ENCODE peak calls at places on chromosomes 6 and 20, in four cellular contexts. O, G, T and P are unnamed samples.

GRCh38 chr20:43388267-43389081 is 69.2 kb upstream of the SRSF6 start:
- DNase-seq in O (no peak), T (no peak), G (no peak), P (no peak)

GRCh38 chr6:33314943-33315752 is 1.3 kb upstream of the TAPBP start:
- DNase-seq in O (no peak), G (peak), T (peak), P (no peak)

GRCh38 chr6:77145244-77145643 is 318.0 kb downstream of the HTR1B start:
- DNase-seq in G (no peak), T (no peak), O (no peak), P (no peak)

GRCh38 chr20:16191496-16191895 is 381.8 kb downstream of the KIF16B start:
- DNase-seq in T (no peak), G (no peak), O (peak), P (no peak)

GRCh38 chr6:133300896-133301295 is 59.7 kb downstream of the EYA4 start:
- DNase-seq in G (no peak), T (no peak), O (no peak), P (no peak)

GRCh38 chr6:169957351-169957963 is 206.0 kb downstream of the ERMARD start:
- DNase-seq in O (no peak), T (peak), G (no peak), P (no peak)

GRCh38 chr20:17491041-17491440 is 40.1 kb downstream of the BFSP1 start:
- DNase-seq in G (no peak), O (no peak), T (no peak), P (no peak)

GRCh38 chr6:149560736-149561135 is 5.4 kb upstream of the GINM1 start:
- DNase-seq in T (peak), G (no peak), O (no peak), P (peak)

GRCh38 chr6:132715204-132715603 is 1.3 kb upstream of the VNN1 start:
- DNase-seq in O (peak), T (peak), G (peak), P (peak)

GRCh38 chr6:127515234-127515793 is 3.8 kb downstream of the MTCL3 start:
- DNase-seq in O (no peak), G (no peak), T (peak), P (no peak)

GRCh38 chr6:153373869-153374268 is 242.8 kb upstream of the RGS17 start:
- DNase-seq in G (no peak), T (no peak), O (no peak), P (no peak)
- TF ChIP-seq ELF1 in G (no peak), T (no peak), O (no peak), P (no peak)

GRCh38 chr20:13037727-13038126 is 29.0 kb downstream of the SPTLC3 start:
- DNase-seq in O (no peak), G (no peak), T (no peak), P (no peak)

GRCh38 chr20:13031751-13032150 is 23.0 kb downstream of the SPTLC3 start:
- DNase-seq in O (no peak), G (no peak), T (no peak), P (no peak)

GRCh38 chr20:13035399-13036173 is 26.8 kb downstream of the SPTLC3 start:
- DNase-seq in T (no peak), O (no peak), G (no peak), P (no peak)

GRCh38 chr20:13034936-13035335 is 26.2 kb downstream of the SPTLC3 start:
- DNase-seq in T (no peak), G (no peak), O (no peak), P (no peak)

GRCh38 chr20:13034115-13034514 is 25.3 kb downstream of the SPTLC3 start:
- DNase-seq in G (no peak), O (no peak), T (no peak), P (no peak)
- H3K4me2 ChIP-seq in G (no peak), O (no peak), T (no peak), P (no peak)

GRCh38 chr20:36645353-36645752 is 643 bp downstream of the SLA2 start:
- DNase-seq in O (no peak), T (no peak), G (no peak), P (no peak)

GRCh38 chr20:36647194-36648121 is 1.5 kb upstream of the SLA2 start:
- DNase-seq in O (peak), G (no peak), T (no peak), P (no peak)

GRCh38 chr20:36644713-36645109 is 1.3 kb downstream of the SLA2 start:
- DNase-seq in G (no peak), O (no peak), T (no peak), P (no peak)

GRCh38 chr20:36646678-36647077 is 682 bp upstream of the SLA2 start:
- DNase-seq in G (no peak), O (no peak), T (no peak), P (no peak)

GRCh38 chr20:36645998-36646397 is at the start of gene SLA2:
- DNase-seq in O (no peak), G (no peak), T (no peak), P (no peak)
- TF ChIP-seq ELF1 in O (no peak), G (no peak), T (no peak), P (no peak)

GRCh38 chr6:41028618-41029486 is 10.2 kb downstream of the UNC5CL start:
- DNase-seq in G (no peak), O (no peak), T (no peak), P (no peak)
- H3K4me2 ChIP-seq in G (peak), O (no peak), T (no peak), P (peak)

GRCh38 chr20:35737865-35738333 is 4.2 kb downstream of the RBM39 start:
- DNase-seq in O (no peak), G (no peak), T (no peak), P (no peak)

GRCh38 chr20:35741892-35742740 is at the start of gene RBM39:
- DNase-seq in O (peak), T (peak), G (peak), P (peak)

GRCh38 chr20:35738410-35739179 is 3.5 kb downstream of the RBM39 start:
- DNase-seq in G (no peak), O (no peak), T (no peak), P (no peak)

GRCh38 chr20:35742741-35743523 is 872 bp upstream of the RBM39 start:
- DNase-seq in G (peak), O (peak), T (peak), P (no peak)

GRCh38 chr20:35739294-35740163 is 2.5 kb downstream of the RBM39 start:
- DNase-seq in G (no peak), O (peak), T (peak), P (no peak)
- TF ChIP-seq ELF1 in G (no peak), O (no peak), T (no peak), P (no peak)

GRCh38 chr20:59718681-59719080 is 114.3 kb downstream of the PHACTR3 start:
- DNase-seq in G (no peak), T (no peak), O (no peak), P (no peak)

GRCh38 chr20:59720013-59720412 is 115.7 kb downstream of the PHACTR3 start:
- DNase-seq in O (no peak), T (no peak), G (no peak), P (no peak)

GRCh38 chr20:59721386-59721785 is 117.0 kb downstream of the PHACTR3 start:
- DNase-seq in G (no peak), T (no peak), O (no peak), P (no peak)

GRCh38 chr20:59723108-59723500 is 118.8 kb downstream of the PHACTR3 start:
- DNase-seq in O (no peak), G (no peak), T (no peak), P (no peak)

GRCh38 chr20:59718071-59718470 is 113.7 kb downstream of the PHACTR3 start:
- DNase-seq in T (no peak), O (no peak), G (no peak), P (no peak)
- H3K4me2 ChIP-seq in T (no peak), O (no peak), G (no peak), P (no peak)

GRCh38 chr20:62119591-62120364 is 2.5 kb upstream of the LSM14B start:
- DNase-seq in G (no peak), T (no peak), O (peak), P (no peak)
- TF ChIP-seq ELF1 in G (no peak), T (no peak), O (no peak), P (no peak)

DNA sequence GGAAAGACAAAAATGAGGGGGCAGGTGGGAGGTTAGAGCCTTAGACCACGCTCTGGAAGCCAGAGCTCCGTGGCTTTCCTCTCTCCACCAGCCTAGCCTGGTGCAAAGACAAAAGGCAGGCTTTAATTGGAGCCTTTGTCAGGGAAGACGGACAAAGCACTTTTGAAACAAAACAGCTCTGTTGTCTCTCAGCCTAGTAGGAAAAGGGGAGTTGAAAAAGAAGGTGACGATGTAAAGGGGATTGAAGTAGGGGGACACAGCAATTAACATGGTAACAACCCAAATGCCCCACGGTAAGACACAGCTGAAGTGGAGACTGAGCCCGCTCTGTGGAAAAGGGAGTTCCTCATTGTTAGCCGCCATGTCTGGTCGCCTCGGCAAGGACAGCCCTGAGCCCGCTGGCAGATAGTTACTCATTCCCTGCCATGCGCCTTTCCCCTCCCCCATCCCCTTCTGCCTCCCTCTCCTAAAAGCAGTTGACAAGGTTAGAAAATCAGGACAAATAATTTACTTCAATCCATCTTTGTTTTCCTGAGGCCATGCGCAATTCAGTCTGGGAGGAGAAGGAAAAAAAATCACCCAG is 93.0 kb downstream of the TCP11 start:
- DNase-seq in G (no peak), O (no peak), T (peak), P (no peak)
- H3K4me2 ChIP-seq in G (no peak), O (no peak), T (no peak), P (no peak)